ENCODE peak calls at places on chromosomes 11 and 22, in nine cellular contexts. X is A673, C is body of pancreas, M is cardiac muscle cell, S is esophagus squamous epithelium, Y is upper lobe of left lung, V is heart left ventricle, F is ovary, O is spleen. N is an unnamed sample. For H3K4me1, the result is how much of the 10 kb centered on the place peaks cover.

GRCh38 chr11:106379265-106379664 is 301.8 kb downstream of the AASDHPPT start:
- DNase-seq in V (no peak), X (no peak), F (no peak), O (no peak), S (no peak), Y (no peak), C (no peak), M (no peak), N (no peak)

GRCh38 chr11:57378166-57378565 is 2.8 kb downstream of the PRG3 start:
- DNase-seq in X (no peak), V (no peak), M (no peak), O (no peak), S (no peak), C (no peak), F (no peak), Y (no peak), N (no peak)

GRCh38 chr11:132024587-132025295 is 654.3 kb downstream of the NTM start:
- DNase-seq in M (peak), Y (no peak), O (no peak), F (no peak), V (no peak), C (no peak), X (no peak), S (no peak), N (no peak)

GRCh38 chr11:65651589-65652510 is 10.9 kb downstream of the RELA start:
- DNase-seq in F (peak), M (peak), O (peak), X (no peak), V (peak), C (peak), Y (no peak), S (no peak), N (peak)

GRCh38 chr11:86442420-86442819 is 67.7 kb downstream of the CCDC81 start:
- DNase-seq in Y (no peak), F (no peak), M (no peak), O (no peak), C (no peak), X (no peak), S (no peak), V (no peak), N (no peak)

GRCh38 chr11:75801362-75802021 is 13.5 kb upstream of the UVRAG start:
- DNase-seq in M (no peak), S (no peak), C (peak), O (peak), F (no peak), Y (no peak), X (no peak), V (peak), N (no peak)

GRCh38 chr11:74338963-74339362 is 27.5 kb upstream of the P4HA3 start:
- DNase-seq in O (no peak), X (no peak), C (peak), V (no peak), M (no peak), Y (no peak), F (no peak), S (no peak), N (no peak)

GRCh38 chr11:100835854-100836253 is 148.8 kb downstream of the ARHGAP42 start:
- DNase-seq in M (no peak), F (no peak), X (no peak), S (no peak), V (no peak), Y (no peak), O (no peak), C (no peak), N (no peak)

GRCh38 chr11:78190871-78191538 is 2.3 kb downstream of the USP35 start:
- DNase-seq in F (peak), V (no peak), M (no peak), C (no peak), S (no peak), X (no peak), Y (no peak), O (peak), N (no peak)

GRCh38 chr11:78192223-78192719 is 3.6 kb downstream of the USP35 start:
- DNase-seq in C (peak), O (peak), M (no peak), S (no peak), Y (peak), F (no peak), V (no peak), X (no peak), N (no peak)

GRCh38 chr11:78188809-78189724 is at the start of gene USP35:
- DNase-seq in X (no peak), V (no peak), O (peak), C (no peak), Y (peak), S (no peak), M (no peak), F (no peak), N (peak)

GRCh38 chr11:78189851-78190250 is 1.1 kb downstream of the USP35 start:
- DNase-seq in S (no peak), X (no peak), F (peak), C (no peak), M (no peak), V (no peak), O (peak), Y (no peak), N (no peak)

DNA sequence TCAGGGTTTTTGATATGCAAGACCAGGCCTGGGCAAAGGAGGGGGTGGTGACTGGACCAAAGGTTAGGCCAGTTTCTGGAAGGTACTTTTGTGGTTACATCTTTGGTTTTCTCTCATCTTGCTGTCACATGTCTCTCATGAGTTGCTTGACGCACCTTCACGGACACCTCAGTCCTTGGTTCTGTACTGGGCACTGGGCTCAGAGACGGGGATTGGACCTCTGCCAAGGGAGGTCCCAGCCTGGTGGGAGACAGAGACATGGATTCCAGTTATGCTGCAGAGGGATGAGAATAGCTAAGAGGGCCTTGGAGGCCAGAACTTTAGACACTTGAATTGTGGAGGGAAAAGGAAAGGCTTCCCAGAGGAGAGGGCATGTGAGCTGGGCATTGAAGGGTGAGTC is 1.7 kb downstream of the USP35 start:
- DNase-seq in V (no peak), F (peak), S (no peak), X (no peak), O (peak), Y (no peak), M (no peak), C (no peak), N (no peak)
- H3K4me1 ChIP-seq in V (under half), F (under half), S (under half), X (under half), O (under half), Y (under half), M (under half), C (half or more), N (under half)

GRCh38 chr11:35689081-35689996 is 26.8 kb downstream of the TRIM44 start:
- DNase-seq in Y (no peak), V (no peak), F (no peak), C (no peak), M (peak), X (no peak), S (no peak), O (no peak), N (no peak)
- H3K4me1 ChIP-seq in Y (under half), V (under half), F (under half), C (under half), M (under half), X (under half), S (under half), O (under half), N (under half)

GRCh38 chr22:27385261-27385998 is 416.1 kb downstream of the MN1 start:
- DNase-seq in Y (no peak), X (no peak), V (no peak), F (no peak), O (no peak), S (no peak), C (no peak), M (no peak), N (no peak)

GRCh38 chr22:27388090-27388600 is 413.4 kb downstream of the MN1 start:
- DNase-seq in C (no peak), M (no peak), X (no peak), O (no peak), Y (no peak), F (no peak), V (no peak), S (no peak), N (no peak)

GRCh38 chr22:27383896-27384295 is 417.7 kb downstream of the MN1 start:
- DNase-seq in O (no peak), C (no peak), X (no peak), S (no peak), M (no peak), Y (no peak), F (no peak), V (no peak), N (no peak)

GRCh38 chr22:27386186-27386585 is 415.4 kb downstream of the MN1 start:
- DNase-seq in S (no peak), O (no peak), C (no peak), F (no peak), M (no peak), X (no peak), V (no peak), Y (no peak), N (no peak)

DNA sequence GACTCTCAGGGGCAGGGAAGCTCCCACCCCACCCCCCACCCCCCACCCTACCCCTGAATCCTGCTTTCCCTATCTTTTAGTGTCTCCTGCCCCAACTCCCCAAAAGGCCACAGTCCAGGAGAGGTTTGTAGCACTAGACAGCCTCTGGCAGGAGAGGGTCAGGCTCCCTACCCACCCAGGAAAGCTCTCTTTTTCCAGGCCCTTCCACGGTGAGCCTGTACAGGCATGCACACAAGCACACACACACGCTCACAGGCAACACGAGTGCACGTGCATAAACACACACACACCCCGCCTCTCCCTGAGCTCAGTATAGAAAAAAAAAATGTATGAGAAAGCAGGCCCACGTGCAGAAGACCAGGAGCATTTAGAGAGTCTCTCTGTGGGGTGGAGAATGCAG is 414.0 kb downstream of the MN1 start:
- DNase-seq in M (no peak), Y (no peak), C (no peak), V (no peak), F (no peak), X (no peak), O (no peak), S (no peak), N (no peak)
- H3K4me1 ChIP-seq in M (under half), Y (under half), C (under half), V (under half), F (under half), X (under half), O (under half), S (under half), N (under half)

GRCh38 chr11:35554491-35555237 is 29.2 kb upstream of the PAMR1 start:
- DNase-seq in F (no peak), M (peak), X (peak), S (no peak), Y (no peak), O (no peak), C (no peak), V (no peak), N (peak)

GRCh38 chr11:35553021-35553420 is 27.6 kb upstream of the PAMR1 start:
- DNase-seq in O (no peak), X (no peak), S (no peak), Y (no peak), F (no peak), C (no peak), M (no peak), V (no peak), N (no peak)

GRCh38 chr11:35550374-35551036 is 25.1 kb upstream of the PAMR1 start:
- DNase-seq in Y (no peak), M (no peak), V (no peak), F (no peak), S (no peak), X (no peak), O (no peak), C (no peak), N (no peak)

GRCh38 chr11:35555238-35555887 is 29.9 kb upstream of the PAMR1 start:
- DNase-seq in X (no peak), Y (no peak), S (no peak), V (no peak), C (no peak), F (no peak), M (no peak), O (no peak), N (no peak)

GRCh38 chr11:35553831-35554230 is 28.4 kb upstream of the PAMR1 start:
- DNase-seq in V (no peak), O (no peak), X (no peak), S (no peak), F (no peak), M (peak), C (peak), Y (no peak), N (no peak)
- H3K4me1 ChIP-seq in V (under half), O (under half), X (under half), S (under half), F (under half), M (under half), C (under half), Y (under half), N (under half)

GRCh38 chr11:12123177-12123576 is 12.8 kb downstream of the MICAL2 start:
- DNase-seq in O (no peak), Y (no peak), F (no peak), C (no peak), X (no peak), V (no peak), M (peak), S (no peak), N (no peak)
- H3K4me1 ChIP-seq in O (under half), Y (under half), F (under half), C (under half), X (under half), V (under half), M (half or more), S (under half), N (under half)

GRCh38 chr11:44568706-44569473 is 3.4 kb downstream of the CD82 start:
- DNase-seq in F (peak), Y (no peak), O (peak), S (peak), V (peak), X (peak), C (peak), M (peak), N (no peak)
- H3K4me1 ChIP-seq in F (under half), Y (half or more), O (half or more), S (half or more), V (under half), X (under half), C (half or more), M (under half), N (under half)

DNA sequence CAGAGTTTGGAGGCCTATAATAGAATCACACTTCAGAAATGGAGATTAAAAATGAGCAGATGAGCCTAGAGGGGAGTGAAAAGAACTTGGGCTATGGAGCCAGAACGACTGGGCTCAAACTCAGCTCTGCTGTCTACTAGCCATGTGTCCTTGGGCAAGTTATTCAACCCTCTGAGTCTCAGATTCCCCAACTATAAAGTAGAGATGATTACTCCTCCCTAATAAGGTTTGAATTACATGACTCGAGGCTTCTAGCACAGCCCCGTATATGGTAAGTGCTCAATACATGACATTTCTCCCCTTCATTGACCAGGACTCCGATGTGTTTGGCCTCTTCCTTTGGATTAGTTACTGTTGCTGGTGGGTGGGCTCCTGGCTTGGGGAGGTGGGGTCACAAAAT is 237.0 kb upstream of the NARS2 start:
- DNase-seq in M (no peak), S (no peak), F (no peak), X (no peak), O (no peak), C (no peak), V (no peak), Y (no peak), N (no peak)
- H3K4me1 ChIP-seq in M (under half), S (under half), F (under half), X (under half), O (under half), C (under half), V (under half), Y (under half), N (under half)

DNA sequence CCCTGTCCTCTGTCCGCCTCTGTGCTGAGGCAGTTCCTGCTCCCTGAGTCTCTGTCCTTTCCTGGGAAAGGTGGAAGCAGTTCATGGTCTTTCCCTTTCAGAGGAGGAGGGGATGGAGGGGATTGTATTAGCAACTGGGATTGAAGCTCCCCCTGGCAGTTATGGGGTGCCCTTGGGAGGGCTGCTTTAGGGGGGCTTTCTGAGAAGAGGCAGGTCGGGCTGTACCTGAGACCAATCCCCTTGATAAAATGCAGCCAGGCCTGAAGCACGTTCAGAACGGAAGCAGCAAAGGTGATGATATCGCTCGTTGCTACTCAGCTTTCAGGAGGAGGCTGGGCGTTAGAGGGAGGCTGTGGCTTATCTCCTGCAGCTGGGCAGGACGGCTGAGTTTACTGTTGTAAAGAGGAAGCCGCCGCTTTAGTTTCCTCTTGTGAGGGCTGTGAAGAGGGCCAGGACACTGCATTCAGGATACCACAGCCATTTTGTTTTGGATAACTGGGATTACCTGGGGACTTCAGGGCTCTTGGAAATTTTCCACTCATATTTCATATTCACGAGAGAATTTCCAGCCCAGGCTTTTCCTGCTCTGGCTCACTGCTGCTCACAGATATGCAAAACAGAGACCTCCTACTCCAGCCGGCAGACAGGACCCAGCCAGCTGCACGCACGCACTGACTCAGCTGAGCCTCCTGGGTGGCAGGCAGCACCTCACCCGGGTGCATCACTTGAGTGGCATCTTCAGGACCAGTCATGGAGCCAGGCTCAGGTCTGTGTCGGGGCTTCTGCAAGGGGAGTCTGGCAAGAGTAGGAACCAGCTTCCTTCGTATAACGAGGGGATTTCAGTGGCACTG is 798 bp downstream of the AMPD3 start:
- DNase-seq in S (peak), M (peak), C (peak), X (no peak), F (peak), O (peak), Y (peak), V (peak), N (peak)
- H3K4me1 ChIP-seq in S (under half), M (under half), C (under half), X (under half), F (under half), O (under half), Y (under half), V (under half), N (under half)

DNA sequence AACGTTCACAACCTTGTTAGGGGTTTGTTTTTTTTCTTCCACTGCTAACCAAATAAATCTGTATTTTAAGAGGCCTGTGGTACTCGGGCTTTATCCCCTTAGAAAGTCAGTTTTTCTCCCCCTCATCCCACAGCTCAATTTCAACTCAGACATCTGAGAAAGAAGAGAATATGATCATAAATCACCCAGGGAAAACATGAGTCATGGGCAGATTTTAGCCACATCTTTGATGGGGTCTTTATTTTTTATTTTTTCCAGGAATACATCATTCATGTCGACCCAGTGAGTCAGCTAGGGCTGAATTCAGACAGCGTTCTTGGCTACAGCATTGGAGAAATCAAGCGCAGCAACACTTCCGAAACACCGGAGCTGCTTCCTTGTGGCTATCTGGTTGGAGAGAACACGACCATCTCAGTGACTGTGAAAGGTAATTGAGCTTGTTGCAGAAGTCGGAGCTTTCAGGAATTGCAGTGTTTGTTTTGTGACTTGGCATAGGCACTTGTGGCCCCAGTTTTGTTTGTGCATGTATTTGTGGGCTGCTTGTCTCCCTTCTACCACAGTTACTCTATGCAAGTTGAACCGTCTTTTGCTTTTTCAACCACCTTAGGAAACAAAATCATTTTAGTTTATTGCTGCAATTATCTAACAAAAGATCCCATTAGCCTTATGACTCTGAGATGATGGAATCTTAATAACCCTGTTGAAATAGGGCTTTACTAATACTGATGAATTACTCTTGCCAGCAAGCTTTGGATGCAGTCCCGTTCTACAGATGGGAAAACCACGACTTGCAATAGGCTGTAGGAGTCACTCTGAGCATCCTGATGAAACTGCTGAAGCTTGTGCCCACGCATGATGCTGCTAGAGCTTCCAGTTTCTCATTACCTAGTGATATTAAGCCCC is 62.7 kb downstream of the DBX1 start:
- DNase-seq in V (no peak), X (no peak), S (no peak), Y (no peak), O (no peak), C (no peak), M (peak), F (no peak), N (no peak)
- H3K4me1 ChIP-seq in V (under half), X (under half), S (under half), Y (under half), O (under half), C (under half), M (under half), F (under half), N (under half)